ENCODE peak calls at places on chromosomes 2 and 18, in ten cellular contexts. S is GM12865, N is cardiac muscle cell, T is AG09309, I is fibroblast of mammary gland, X is fibroblast of the aortic adventitia, R is heart left ventricle, K is IMR-90, B is lower lobe of right lung, U is foreskin fibroblast. Y is an unnamed sample.

GRCh38 chr2:207772081-207772843 is 2.6 kb upstream of the FZD5 start:
- DNase-seq in R (no peak), S (no peak), X (peak), U (no peak), K (no peak), B (no peak), N (peak), I (peak), T (no peak), Y (no peak)

GRCh38 chr2:30230855-30231725 is at the start of gene LBH:
- DNase-seq in N (peak), R (peak), K (peak), X (peak), U (peak), I (peak), B (peak), S (peak), T (no peak), Y (peak)

GRCh38 chr18:21404426-21404825 is 162.4 kb downstream of the GREB1L start:
- DNase-seq in T (no peak), N (no peak), X (no peak), S (no peak), B (no peak), K (no peak), R (no peak), U (no peak), I (no peak), Y (no peak)

GRCh38 chr18:74498712-74499629 is 2.8 kb downstream of the CNDP2 start:
- DNase-seq in T (no peak), X (peak), U (no peak), B (peak), K (no peak), S (peak), R (no peak), N (no peak), I (peak), Y (no peak)

GRCh38 chr2:66212749-66213148 is 222.2 kb upstream of the MEIS1 start:
- DNase-seq in X (no peak), B (no peak), N (no peak), T (no peak), K (no peak), R (no peak), I (no peak), U (no peak), S (no peak), Y (no peak)

GRCh38 chr2:217463402-217464075 is 539.3 kb downstream of the TNS1 start:
- DNase-seq in S (no peak), K (no peak), N (no peak), T (no peak), B (no peak), R (no peak), X (no peak), U (no peak), I (no peak), Y (no peak)

GRCh38 chr2:151237422-151238012 is 24.1 kb downstream of the RBM43 start:
- DNase-seq in U (no peak), R (no peak), T (no peak), S (no peak), X (no peak), B (no peak), N (no peak), K (peak), I (peak), Y (no peak)

GRCh38 chr2:32732912-32733472 is 105.1 kb downstream of the TTC27 start:
- DNase-seq in U (no peak), K (peak), X (no peak), N (no peak), R (no peak), I (no peak), T (no peak), S (peak), B (no peak), Y (no peak)

GRCh38 chr2:54208364-54209240 is 47.4 kb downstream of the TSPYL6 start:
- DNase-seq in K (peak), B (no peak), X (peak), R (peak), S (no peak), N (peak), I (peak), U (peak), T (peak), Y (no peak)

GRCh38 chr2:106219813-106220212 is 25.7 kb upstream of the UXS1 start:
- DNase-seq in X (no peak), T (no peak), K (no peak), N (no peak), B (no peak), U (no peak), S (no peak), I (no peak), R (no peak), Y (no peak)

GRCh38 chr2:223654384-223654915 is 52.3 kb upstream of the SCG2 start:
- DNase-seq in U (no peak), R (no peak), S (no peak), B (no peak), I (peak), K (peak), T (no peak), X (peak), N (peak), Y (no peak)

GRCh38 chr2:208406474-208407451 is at the start of gene PTH2R:
- DNase-seq in N (peak), U (no peak), K (no peak), I (peak), X (no peak), B (peak), S (no peak), T (no peak), R (no peak), Y (no peak)

GRCh38 chr18:68995675-68996074 is 197.8 kb downstream of the CCDC102B start:
- DNase-seq in X (no peak), R (no peak), I (no peak), K (no peak), N (no peak), U (no peak), T (no peak), B (no peak), S (no peak), Y (no peak)

GRCh38 chr18:60753753-60754152 is 381.2 kb upstream of the MC4R start:
- DNase-seq in U (no peak), T (no peak), B (no peak), X (no peak), K (no peak), I (no peak), N (no peak), S (no peak), R (no peak), Y (no peak)

GRCh38 chr2:204108874-204109295 is 172.3 kb downstream of the ICOS start:
- DNase-seq in T (no peak), S (peak), K (no peak), R (no peak), U (no peak), I (no peak), B (no peak), X (no peak), N (no peak), Y (no peak)

GRCh38 chr2:59435630-59436029 is 1117.8 kb downstream of the BCL11A start:
- DNase-seq in U (no peak), S (no peak), I (no peak), X (no peak), R (no peak), B (no peak), K (no peak), N (no peak), T (no peak), Y (no peak)

GRCh38 chr18:57175550-57175949 is 28.7 kb downstream of the BOD1L2 start:
- DNase-seq in R (no peak), T (peak), S (no peak), U (peak), N (no peak), I (peak), B (no peak), X (no peak), K (no peak), Y (no peak)

GRCh38 chr2:189210250-189211075 is 30.9 kb upstream of the COL5A2 start:
- DNase-seq in T (peak), I (peak), U (peak), K (peak), N (peak), B (no peak), S (no peak), R (peak), X (peak), Y (peak)

GRCh38 chr2:200399046-200399445 is 92.6 kb downstream of the SPATS2L start:
- DNase-seq in I (peak), U (peak), X (peak), B (no peak), K (peak), S (no peak), N (peak), T (no peak), R (no peak), Y (no peak)

GRCh38 chr18:8688857-8689256 is 16.5 kb upstream of the MTCL1 start:
- DNase-seq in K (no peak), U (no peak), R (no peak), X (no peak), S (no peak), T (no peak), N (no peak), I (no peak), B (no peak), Y (no peak)

GRCh38 chr2:12723741-12724463 is 7.2 kb downstream of the TRIB2 start:
- DNase-seq in K (no peak), R (no peak), T (no peak), X (no peak), S (no peak), U (no peak), I (no peak), B (no peak), N (no peak), Y (no peak)

GRCh38 chr2:178499640-178500039 is 19.4 kb downstream of the PLEKHA3 start:
- DNase-seq in K (no peak), I (no peak), T (no peak), R (no peak), S (no peak), N (no peak), U (no peak), B (no peak), X (no peak), Y (no peak)

GRCh38 chr2:223217373-223217772 is 165.4 kb downstream of the KCNE4 start:
- DNase-seq in X (no peak), T (no peak), N (no peak), I (peak), K (no peak), R (no peak), S (no peak), B (no peak), U (no peak), Y (no peak)

GRCh38 chr2:236932711-236933300 is 152.9 kb upstream of the COPS8 start:
- DNase-seq in N (no peak), S (no peak), R (no peak), X (no peak), T (no peak), U (peak), K (no peak), B (no peak), I (no peak), Y (no peak)

GRCh38 chr2:238139141-238139840 is 823 bp downstream of the KLHL30 start:
- DNase-seq in K (no peak), R (no peak), I (no peak), B (no peak), N (no peak), X (no peak), S (peak), U (no peak), T (no peak), Y (no peak)

GRCh38 chr18:48797841-48798255 is 152.9 kb downstream of the SMAD7 start:
- DNase-seq in U (no peak), S (no peak), B (peak), R (peak), T (no peak), I (no peak), N (no peak), K (no peak), X (no peak), Y (no peak)

GRCh38 chr18:79510731-79511141 is 115.0 kb downstream of the NFATC1 start:
- DNase-seq in B (peak), R (peak), S (no peak), X (no peak), N (no peak), T (no peak), K (no peak), I (no peak), U (no peak), Y (no peak)

GRCh38 chr2:99481527-99481926 is 8.3 kb downstream of the REV1 start:
- DNase-seq in U (no peak), R (no peak), T (no peak), N (no peak), K (no peak), B (no peak), I (no peak), S (no peak), X (no peak), Y (no peak)

GRCh38 chr2:88698498-88699233 is 7.2 kb downstream of the RPIA start:
- DNase-seq in U (no peak), N (no peak), B (no peak), K (no peak), T (no peak), R (no peak), I (no peak), S (no peak), X (no peak), Y (no peak)

GRCh38 chr2:12498703-12499102 is 218.0 kb upstream of the TRIB2 start:
- DNase-seq in X (peak), T (no peak), S (no peak), U (peak), K (peak), B (no peak), N (no peak), I (peak), R (no peak), Y (peak)

GRCh38 chr2:241666627-241667400 is 19.8 kb downstream of the DTYMK start:
- DNase-seq in T (no peak), S (no peak), X (no peak), R (no peak), U (no peak), K (peak), N (peak), B (no peak), I (no peak), Y (no peak)

GRCh38 chr2:173749315-173749714 is 215.9 kb downstream of the SP3 start:
- DNase-seq in I (peak), N (peak), R (no peak), X (peak), U (peak), S (no peak), T (peak), K (peak), B (no peak), Y (no peak)
- H3K4me3 ChIP-seq in I (no peak), N (no peak), R (no peak), X (no peak), U (no peak), S (no peak), T (no peak), K (no peak), B (no peak), Y (no peak)

GRCh38 chr2:18771212-18771611 is 181.8 kb upstream of the NT5C1B start:
- DNase-seq in N (no peak), I (no peak), K (peak), S (no peak), R (no peak), X (peak), U (no peak), T (no peak), B (no peak), Y (no peak)
- H3K4me3 ChIP-seq in N (no peak), I (no peak), K (no peak), S (no peak), R (no peak), X (no peak), U (no peak), T (no peak), B (no peak), Y (no peak)

DNA sequence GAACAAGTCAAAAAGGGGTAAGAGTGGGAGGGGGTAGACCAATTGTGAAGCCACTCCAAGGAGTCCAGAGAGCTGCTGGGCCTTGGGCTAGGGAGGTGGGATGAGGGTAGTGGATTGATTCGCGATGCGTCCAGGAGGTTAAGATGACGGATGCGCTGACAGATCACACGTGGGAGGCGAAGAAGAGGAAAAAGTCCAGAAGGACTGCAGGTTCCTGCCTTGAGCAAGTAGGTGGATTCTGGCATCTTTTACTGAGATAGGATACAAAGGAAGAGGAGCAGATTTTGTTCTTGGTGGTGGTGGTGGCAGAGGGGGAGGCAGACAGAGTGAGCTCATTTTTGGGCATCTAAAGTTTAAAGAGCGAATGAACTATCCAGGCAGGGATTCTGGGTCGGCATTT is 76.5 kb downstream of the KCTD1 start:
- DNase-seq in S (no peak), U (no peak), N (no peak), T (no peak), R (no peak), K (no peak), I (no peak), X (no peak), B (no peak), Y (no peak)
- H3K4me3 ChIP-seq in S (no peak), U (no peak), N (no peak), T (no peak), R (no peak), K (no peak), I (no peak), X (no peak), B (no peak), Y (no peak)

GRCh38 chr18:54217624-54218023 is 6.8 kb downstream of the MBD2 start:
- DNase-seq in N (no peak), B (no peak), T (no peak), I (no peak), S (peak), U (no peak), R (no peak), K (no peak), X (no peak), Y (no peak)
- H3K4me3 ChIP-seq in N (no peak), B (no peak), T (no peak), I (no peak), S (peak), U (no peak), R (no peak), K (no peak), X (no peak), Y (no peak)

DNA sequence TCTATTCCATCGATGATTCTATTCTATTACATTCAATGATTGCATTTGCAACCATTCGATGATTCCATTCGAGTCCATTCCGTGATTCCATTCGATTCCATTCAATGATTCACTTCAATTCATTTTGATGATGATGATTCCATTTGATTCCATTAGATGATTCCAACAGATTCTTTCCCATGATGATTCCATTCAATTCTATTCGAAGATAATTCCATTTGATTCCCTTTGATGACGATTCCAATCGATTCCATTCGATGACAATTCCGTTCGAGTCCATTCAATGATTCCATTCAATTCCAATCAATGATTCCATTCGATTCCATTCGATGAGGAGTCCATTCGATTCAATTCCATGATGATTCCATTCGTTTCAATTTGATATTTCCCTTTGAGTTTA is 1088.8 kb downstream of the RPIA start:
- DNase-seq in I (no peak), B (no peak), K (no peak), X (no peak), S (no peak), N (no peak), R (no peak), T (no peak), U (no peak), Y (no peak)
- H3K4me3 ChIP-seq in I (no peak), B (no peak), K (no peak), X (no peak), S (no peak), N (no peak), R (no peak), T (no peak), U (no peak), Y (no peak)